ENCODE peak calls at places on chromosomes 1 and 21, in six cellular contexts. One of them, this sample, is unnamed.

GRCh38 chr1:48127735-48128685 is 94.5 kb upstream of the SLC5A9 start:
- DNase-seq in trophoblast cell: no peak
- DNase-seq in IMR-90: no peak
- DNase-seq in H1: no peak
- DNase-seq in mesenchymal stem cell: no peak
- DNase-seq in H9: no peak
- DNase-seq in this sample: no peak

GRCh38 chr1:6867688-6868370 is 82.6 kb downstream of the CAMTA1 start:
- DNase-seq in trophoblast cell: no peak
- DNase-seq in H9: no peak
- DNase-seq in IMR-90: no peak
- DNase-seq in H1: no peak
- DNase-seq in mesenchymal stem cell: no peak
- DNase-seq in this sample: no peak

GRCh38 chr1:19923137-19923952 is at the start of gene PLA2G2E:
- DNase-seq in H9: no peak
- DNase-seq in trophoblast cell: no peak
- DNase-seq in H1: no peak
- DNase-seq in IMR-90: no peak
- DNase-seq in mesenchymal stem cell: no peak
- DNase-seq in this sample: no peak

GRCh38 chr21:42670884-42671283 is 17.5 kb downstream of the PDE9A start:
- DNase-seq in H9: no peak
- DNase-seq in mesenchymal stem cell: peak
- DNase-seq in trophoblast cell: no peak
- DNase-seq in IMR-90: no peak
- DNase-seq in H1: no peak
- DNase-seq in this sample: no peak

GRCh38 chr1:44829506-44830384 is 13.3 kb downstream of the PTCH2 start:
- DNase-seq in H9: no peak
- DNase-seq in IMR-90: no peak
- DNase-seq in trophoblast cell: no peak
- DNase-seq in mesenchymal stem cell: no peak
- DNase-seq in H1: no peak
- DNase-seq in this sample: no peak

GRCh38 chr21:33989440-33989839 is 73.8 kb upstream of the ATP5PO start:
- DNase-seq in mesenchymal stem cell: no peak
- DNase-seq in H9: no peak
- DNase-seq in trophoblast cell: no peak
- DNase-seq in IMR-90: no peak
- DNase-seq in H1: no peak
- DNase-seq in this sample: no peak

GRCh38 chr1:203197625-203198024 is 11.1 kb upstream of the CHI3L1 start:
- DNase-seq in trophoblast cell: no peak
- DNase-seq in mesenchymal stem cell: peak
- DNase-seq in IMR-90: peak
- DNase-seq in H1: no peak
- DNase-seq in H9: no peak
- DNase-seq in this sample: no peak

GRCh38 chr1:230268371-230269170 is 157.6 kb downstream of the PGBD5 start:
- DNase-seq in mesenchymal stem cell: peak
- DNase-seq in trophoblast cell: peak
- DNase-seq in H9: peak
- DNase-seq in H1: peak
- DNase-seq in IMR-90: peak
- DNase-seq in this sample: peak

GRCh38 chr21:43590220-43590619 is 69.1 kb downstream of the HSF2BP start:
- DNase-seq in H1: no peak
- DNase-seq in H9: no peak
- DNase-seq in mesenchymal stem cell: no peak
- DNase-seq in trophoblast cell: no peak
- DNase-seq in IMR-90: no peak
- DNase-seq in this sample: no peak

GRCh38 chr1:46246548-46247432 is 773 bp upstream of the RAD54L start:
- DNase-seq in H1: peak
- DNase-seq in trophoblast cell: peak
- DNase-seq in IMR-90: peak
- DNase-seq in mesenchymal stem cell: peak
- DNase-seq in H9: no peak
- DNase-seq in this sample: no peak

GRCh38 chr1:226376300-226376699 is 31.6 kb downstream of the PARP1 start:
- DNase-seq in mesenchymal stem cell: no peak
- DNase-seq in H9: no peak
- DNase-seq in H1: no peak
- DNase-seq in trophoblast cell: no peak
- DNase-seq in IMR-90: no peak
- DNase-seq in this sample: no peak

GRCh38 chr21:45539046-45539795 is 3.0 kb downstream of the SLC19A1 start:
- DNase-seq in H1: peak
- DNase-seq in H9: peak
- DNase-seq in IMR-90: no peak
- DNase-seq in trophoblast cell: no peak
- DNase-seq in mesenchymal stem cell: no peak
- DNase-seq in this sample: no peak

GRCh38 chr1:10968411-10968826 is 44.0 kb upstream of the TARDBP start:
- DNase-seq in H1: no peak
- DNase-seq in IMR-90: no peak
- DNase-seq in trophoblast cell: no peak
- DNase-seq in H9: no peak
- DNase-seq in mesenchymal stem cell: no peak
- DNase-seq in this sample: no peak

GRCh38 chr1:43267291-43267805 is 2.4 kb upstream of the TMEM125 start:
- DNase-seq in IMR-90: peak
- DNase-seq in trophoblast cell: peak
- DNase-seq in mesenchymal stem cell: peak
- DNase-seq in H9: peak
- DNase-seq in H1: no peak
- DNase-seq in this sample: no peak

GRCh38 chr1:13809461-13810159 is 109.6 kb downstream of the PRDM2 start:
- DNase-seq in mesenchymal stem cell: no peak
- DNase-seq in IMR-90: peak
- DNase-seq in H1: no peak
- DNase-seq in trophoblast cell: peak
- DNase-seq in H9: no peak
- DNase-seq in this sample: no peak

GRCh38 chr1:204356997-204357396 is 2.7 kb downstream of the PLEKHA6 start:
- DNase-seq in IMR-90: peak
- DNase-seq in mesenchymal stem cell: no peak
- DNase-seq in H9: no peak
- DNase-seq in trophoblast cell: no peak
- DNase-seq in H1: no peak
- DNase-seq in this sample: no peak

GRCh38 chr1:44646711-44647110 is 27.6 kb downstream of the TMEM53 start:
- DNase-seq in mesenchymal stem cell: no peak
- DNase-seq in H1: no peak
- DNase-seq in trophoblast cell: peak
- DNase-seq in IMR-90: peak
- DNase-seq in H9: no peak
- DNase-seq in this sample: no peak

GRCh38 chr1:100036718-100037664 is 67.2 kb downstream of the SLC35A3 start:
- DNase-seq in trophoblast cell: peak
- DNase-seq in mesenchymal stem cell: peak
- DNase-seq in IMR-90: peak
- DNase-seq in H1: no peak
- DNase-seq in H9: no peak
- DNase-seq in this sample: no peak

GRCh38 chr1:222750651-222751050 is 13.6 kb downstream of the FAM177B start:
- DNase-seq in trophoblast cell: no peak
- DNase-seq in H1: no peak
- DNase-seq in H9: no peak
- DNase-seq in IMR-90: no peak
- DNase-seq in mesenchymal stem cell: no peak
- DNase-seq in this sample: no peak

GRCh38 chr1:162756523-162756922 is 34.0 kb upstream of the HSD17B7 start:
- DNase-seq in IMR-90: peak
- DNase-seq in trophoblast cell: no peak
- DNase-seq in H9: no peak
- DNase-seq in H1: no peak
- DNase-seq in mesenchymal stem cell: no peak
- DNase-seq in this sample: no peak

GRCh38 chr1:234933475-234933874 is 195.2 kb downstream of the TOMM20 start:
- DNase-seq in mesenchymal stem cell: peak
- DNase-seq in IMR-90: peak
- DNase-seq in H9: no peak
- DNase-seq in trophoblast cell: no peak
- DNase-seq in H1: no peak
- DNase-seq in this sample: no peak

GRCh38 chr1:111563619-111564018 is 56.0 kb upstream of the RAP1A start:
- DNase-seq in H1: no peak
- DNase-seq in IMR-90: peak
- DNase-seq in mesenchymal stem cell: peak
- DNase-seq in trophoblast cell: no peak
- DNase-seq in H9: no peak
- DNase-seq in this sample: no peak

GRCh38 chr1:151327903-151328674 is 873 bp upstream of the PI4KB start:
- DNase-seq in H1: peak
- DNase-seq in trophoblast cell: no peak
- DNase-seq in H9: peak
- DNase-seq in mesenchymal stem cell: no peak
- DNase-seq in IMR-90: no peak
- DNase-seq in this sample: no peak

GRCh38 chr1:169618367-169618766 is 11.6 kb downstream of the SELP start:
- DNase-seq in trophoblast cell: no peak
- DNase-seq in IMR-90: no peak
- DNase-seq in mesenchymal stem cell: no peak
- DNase-seq in H9: no peak
- DNase-seq in H1: no peak
- DNase-seq in this sample: no peak

GRCh38 chr1:180235502-180236239 is 5.6 kb downstream of the LHX4 start:
- DNase-seq in IMR-90: no peak
- DNase-seq in H9: peak
- DNase-seq in H1: peak
- DNase-seq in trophoblast cell: no peak
- DNase-seq in mesenchymal stem cell: no peak
- DNase-seq in this sample: no peak

DNA sequence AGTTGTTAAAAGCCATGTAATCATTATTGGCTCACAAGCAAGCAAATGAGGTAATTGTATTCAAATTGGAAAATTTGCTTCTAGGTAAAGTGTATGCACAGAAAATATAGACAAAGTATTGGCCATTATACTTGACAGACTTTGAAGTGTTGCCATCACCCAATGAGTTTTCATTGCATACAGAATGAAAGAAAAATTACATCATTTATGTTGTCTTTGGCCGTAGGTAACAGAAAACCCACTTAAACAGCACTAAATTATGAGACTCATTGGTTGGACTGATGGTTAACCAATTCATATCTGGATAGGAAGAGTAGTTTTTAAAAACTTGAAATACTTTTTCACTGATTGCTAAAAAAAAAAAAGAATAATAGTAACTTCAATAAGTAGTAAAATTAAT is 299.3 kb downstream of the USP25 start:
- DNase-seq in H1: no peak
- DNase-seq in H9: no peak
- DNase-seq in mesenchymal stem cell: no peak
- DNase-seq in IMR-90: no peak
- DNase-seq in trophoblast cell: no peak
- DNase-seq in this sample: no peak
- H3K14ac ChIP-seq in H1: no peak
- H3K14ac ChIP-seq in H9: no peak
- H3K14ac ChIP-seq in mesenchymal stem cell: no peak
- H3K14ac ChIP-seq in IMR-90: no peak
- H3K14ac ChIP-seq in trophoblast cell: no peak
- H3K14ac ChIP-seq in this sample: no peak

GRCh38 chr1:91682882-91683597 is 182.4 kb downstream of the CDC7 start:
- DNase-seq in H9: no peak
- DNase-seq in H1: no peak
- DNase-seq in trophoblast cell: no peak
- DNase-seq in IMR-90: no peak
- DNase-seq in mesenchymal stem cell: no peak
- DNase-seq in this sample: no peak
- H3K14ac ChIP-seq in H9: no peak
- H3K14ac ChIP-seq in H1: no peak
- H3K14ac ChIP-seq in trophoblast cell: no peak
- H3K14ac ChIP-seq in IMR-90: no peak
- H3K14ac ChIP-seq in mesenchymal stem cell: no peak
- H3K14ac ChIP-seq in this sample: no peak

GRCh38 chr1:35531368-35531767 is 25.8 kb downstream of the KIAA0319L start:
- DNase-seq in mesenchymal stem cell: no peak
- DNase-seq in IMR-90: no peak
- DNase-seq in H9: no peak
- DNase-seq in H1: no peak
- DNase-seq in trophoblast cell: no peak
- DNase-seq in this sample: no peak
- H3K14ac ChIP-seq in mesenchymal stem cell: no peak
- H3K14ac ChIP-seq in IMR-90: no peak
- H3K14ac ChIP-seq in H9: no peak
- H3K14ac ChIP-seq in H1: no peak
- H3K14ac ChIP-seq in trophoblast cell: no peak
- H3K14ac ChIP-seq in this sample: no peak

GRCh38 chr1:82110366-82111254 is 309.9 kb downstream of the ADGRL2 start:
- DNase-seq in H1: no peak
- DNase-seq in IMR-90: no peak
- DNase-seq in trophoblast cell: no peak
- DNase-seq in H9: no peak
- DNase-seq in mesenchymal stem cell: peak
- DNase-seq in this sample: no peak
- H3K14ac ChIP-seq in H1: no peak
- H3K14ac ChIP-seq in IMR-90: no peak
- H3K14ac ChIP-seq in trophoblast cell: no peak
- H3K14ac ChIP-seq in H9: no peak
- H3K14ac ChIP-seq in mesenchymal stem cell: no peak
- H3K14ac ChIP-seq in this sample: no peak

GRCh38 chr1:240155605-240156004 is 63.9 kb downstream of the FMN2 start:
- DNase-seq in trophoblast cell: no peak
- DNase-seq in IMR-90: no peak
- DNase-seq in mesenchymal stem cell: no peak
- DNase-seq in H9: no peak
- DNase-seq in H1: no peak
- DNase-seq in this sample: no peak
- H3K14ac ChIP-seq in trophoblast cell: no peak
- H3K14ac ChIP-seq in IMR-90: no peak
- H3K14ac ChIP-seq in mesenchymal stem cell: no peak
- H3K14ac ChIP-seq in H9: no peak
- H3K14ac ChIP-seq in H1: no peak
- H3K14ac ChIP-seq in this sample: no peak

This sample was measured in neuronal stem cell.